ENCODE peak calls at places on chromosomes 1 and 21, in eight cellular contexts. I, Z, A, O, U, C, Y and F are unnamed samples.

GRCh38 chr1:9239622-9240401 is 5.2 kb downstream of the H6PD start:
- DNase-seq in I (peak; percentile 51), Y (peak; percentile 89), A (peak; percentile 90), O (peak; percentile 68), C (no peak), Z (peak; percentile 57), U (peak; percentile 30), F (peak; percentile 94)

GRCh38 chr21:41480086-41480690 is 27.8 kb downstream of the TMPRSS2 start:
- DNase-seq in U (no peak), C (no peak), O (no peak), Z (no peak), I (no peak), Y (no peak), A (no peak), F (no peak)

GRCh38 chr1:107771377-107771776 is 193.6 kb downstream of the VAV3 start:
- DNase-seq in I (no peak), O (no peak), Z (no peak), A (no peak), U (no peak), C (no peak), Y (no peak), F (no peak)

GRCh38 chr21:26194811-26195251 is 24.3 kb upstream of the APP start:
- DNase-seq in C (no peak), Z (no peak), I (peak; percentile 66), A (no peak), O (peak; percentile 16), Y (no peak), U (no peak), F (no peak)

GRCh38 chr1:19010503-19010902 is 54.0 kb upstream of the IFFO2 start:
- DNase-seq in I (peak; percentile 21), O (no peak), Z (no peak), Y (no peak), A (no peak), U (no peak), C (peak; percentile 88), F (no peak)

GRCh38 chr1:117930484-117930883 is 945 bp downstream of the WDR3 start:
- DNase-seq in Z (peak; percentile 2), C (no peak), U (peak; percentile 4), O (peak; percentile 9), I (peak; percentile 41), A (peak; percentile 4), Y (no peak), F (no peak)

GRCh38 chr1:36805979-36806640 is 228.2 kb downstream of the GRIK3 start:
- DNase-seq in Z (no peak), A (no peak), C (no peak), U (no peak), I (no peak), Y (no peak), O (no peak), F (no peak)

GRCh38 chr1:89022167-89022959 is at the start of gene GBP3:
- DNase-seq in Z (peak; percentile 74), C (peak; percentile 70), Y (peak; percentile 78), O (peak; percentile 75), I (peak; percentile 82), A (peak; percentile 76), U (no peak), F (peak; percentile 33)

GRCh38 chr1:218347713-218348627 is 2.8 kb downstream of the TGFB2 start:
- DNase-seq in O (peak; percentile 70), A (peak; percentile 86), I (peak; percentile 31), Y (no peak), C (peak; percentile 97), U (no peak), Z (peak; percentile 77), F (no peak)

GRCh38 chr1:241957692-241958494 is at the start of gene BECN2:
- DNase-seq in Z (no peak), A (no peak), Y (no peak), C (no peak), O (no peak), U (no peak), I (no peak), F (no peak)

GRCh38 chr1:234433563-234434285 is 45.3 kb downstream of the TARBP1 start:
- DNase-seq in Y (no peak), U (no peak), O (peak; percentile 81), A (peak; percentile 86), I (peak; percentile 83), Z (peak; percentile 69), C (peak; percentile 81), F (no peak)

GRCh38 chr1:1614204-1614953 is 921 bp upstream of the MIB2 start:
- DNase-seq in I (peak; percentile 94), O (peak; percentile 88), U (no peak), Z (peak; percentile 84), A (peak; percentile 90), C (peak; percentile 83), Y (no peak), F (no peak)

GRCh38 chr1:85313888-85314696 is 37.7 kb upstream of the BCL10 start:
- DNase-seq in Z (peak; percentile 80), Y (no peak), O (peak; percentile 96), C (peak; percentile 96), I (peak; percentile 94), A (peak; percentile 97), U (no peak), F (no peak)

GRCh38 chr1:235012436-235013210 is 116.0 kb downstream of the TOMM20 start:
- DNase-seq in U (no peak), C (no peak), I (no peak), Z (peak; percentile 19), A (no peak), Y (no peak), O (no peak), F (no peak)

GRCh38 chr1:53087332-53088285 is 25.6 kb downstream of the PODN start:
- DNase-seq in A (no peak), Y (no peak), U (peak; percentile 77), I (no peak), O (no peak), Z (no peak), C (no peak), F (no peak)

GRCh38 chr1:53957231-53957818 is 11.2 kb downstream of the LRRC42 start:
- DNase-seq in U (no peak), O (peak; percentile 64), Y (no peak), A (peak; percentile 75), Z (peak; percentile 52), C (peak; percentile 63), I (peak; percentile 53), F (no peak)

GRCh38 chr1:2231667-2232254 is 3.6 kb downstream of the SKI start:
- DNase-seq in U (peak; percentile 75), Y (no peak), A (peak; percentile 72), Z (peak; percentile 82), I (peak; percentile 91), C (peak; percentile 68), O (peak; percentile 81), F (no peak)

GRCh38 chr1:33022650-33023200 is 14.0 kb downstream of the AK2 start:
- DNase-seq in Z (no peak), A (no peak), O (no peak), I (no peak), U (no peak), Y (no peak), C (no peak), F (no peak)

GRCh38 chr1:33029209-33029608 is 7.5 kb downstream of the AK2 start:
- DNase-seq in C (no peak), I (no peak), U (no peak), A (no peak), Y (no peak), Z (no peak), O (no peak), F (no peak)

GRCh38 chr1:33021567-33022431 is 14.9 kb downstream of the AK2 start:
- DNase-seq in A (no peak), U (no peak), I (no peak), Z (no peak), Y (no peak), O (no peak), C (no peak), F (no peak)

GRCh38 chr1:33025761-33026160 is 10.9 kb downstream of the AK2 start:
- DNase-seq in Z (no peak), O (no peak), C (no peak), A (no peak), I (no peak), U (no peak), Y (no peak), F (no peak)

GRCh38 chr1:33025180-33025569 is 11.5 kb downstream of the AK2 start:
- DNase-seq in O (no peak), A (no peak), U (no peak), Z (peak; percentile 23), Y (no peak), I (no peak), C (peak; percentile 37), F (no peak)
- H4K20me1 ChIP-seq in O (peaks cover 21% of the 10 kb centered on the region), A (no peaks in the 10 kb centered on the region), U (peaks cover 30% of the 10 kb centered on the region), Z (peaks cover 2% of the 10 kb centered on the region), Y (peaks cover 3% of the 10 kb centered on the region), I (no peaks in the 10 kb centered on the region), C (peaks cover 6% of the 10 kb centered on the region), F (peaks cover 61% of the 10 kb centered on the region)

GRCh38 chr1:32464191-32464715 is 619 bp upstream of the ZBTB8B start:
- DNase-seq in A (peak; percentile 27), I (peak; percentile 52), Z (peak; percentile 21), O (peak; percentile 4), Y (no peak), C (no peak), U (peak; percentile 62), F (no peak)
- H3K9me3 ChIP-seq in A (no peaks in the 10 kb centered on the region), I (no peaks in the 10 kb centered on the region), Z (no peaks in the 10 kb centered on the region), O (peaks cover 2% of the 10 kb centered on the region), Y (no peaks in the 10 kb centered on the region), C (peaks cover 3% of the 10 kb centered on the region), U (no peaks in the 10 kb centered on the region), F (peaks cover 6% of the 10 kb centered on the region)

DNA sequence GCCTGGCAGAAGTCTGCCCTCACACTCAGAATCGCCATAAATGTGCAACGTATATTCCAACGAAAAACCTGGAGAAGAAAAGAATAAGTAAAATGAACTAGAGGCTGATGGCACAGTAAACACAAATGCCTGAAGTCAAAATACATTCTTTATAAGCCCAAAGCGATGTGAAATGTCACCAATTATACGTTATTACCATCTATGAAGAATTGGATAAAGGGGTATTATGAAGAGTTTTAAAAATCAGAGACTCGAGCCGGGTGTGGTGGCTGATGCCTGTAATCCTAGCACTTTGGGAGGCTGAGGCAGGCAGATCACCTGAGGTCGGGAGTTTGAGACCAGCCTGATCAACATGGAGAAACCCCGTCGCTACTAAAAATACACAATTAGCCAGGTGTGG is 18.6 kb downstream of the PTP4A2 start:
- DNase-seq in U (no peak), A (no peak), Z (no peak), C (no peak), O (no peak), I (no peak), Y (no peak), F (no peak)
- H4K20me1 ChIP-seq in U (peaks cover 28% of the 10 kb centered on the region), A (peaks cover 2% of the 10 kb centered on the region), Z (peaks cover 23% of the 10 kb centered on the region), C (peaks cover 61% of the 10 kb centered on the region), O (peaks cover 91% of the 10 kb centered on the region), I (peaks cover 28% of the 10 kb centered on the region), Y (peaks cover 22% of the 10 kb centered on the region), F (peaks cover 81% of the 10 kb centered on the region)

GRCh38 chr1:82899017-82899416 is 1098.3 kb downstream of the ADGRL2 start:
- DNase-seq in U (no peak), Z (no peak), C (no peak), A (no peak), Y (no peak), I (no peak), O (no peak), F (no peak)

GRCh38 chr1:82894635-82895034 is 1093.9 kb downstream of the ADGRL2 start:
- DNase-seq in U (no peak), Z (no peak), Y (no peak), C (no peak), I (no peak), A (no peak), O (no peak), F (no peak)

GRCh38 chr1:82893712-82894111 is 1093.0 kb downstream of the ADGRL2 start:
- DNase-seq in Y (no peak), C (no peak), Z (no peak), I (no peak), U (no peak), A (no peak), O (no peak), F (no peak)

GRCh38 chr1:82901118-82901517 is 1097.8 kb downstream of the TTLL7 start:
- DNase-seq in C (peak; percentile 27), U (no peak), Y (no peak), O (no peak), I (no peak), Z (no peak), A (no peak), F (no peak)

GRCh38 chr1:82896036-82896435 is 1095.3 kb downstream of the ADGRL2 start:
- DNase-seq in Y (no peak), I (no peak), Z (no peak), O (no peak), C (no peak), U (no peak), A (no peak), F (no peak)
- H3K9me3 ChIP-seq in Y (no peaks in the 10 kb centered on the region), I (no peaks in the 10 kb centered on the region), Z (no peaks in the 10 kb centered on the region), O (no peaks in the 10 kb centered on the region), C (no peaks in the 10 kb centered on the region), U (no peaks in the 10 kb centered on the region), A (no peaks in the 10 kb centered on the region), F (no peaks in the 10 kb centered on the region)